ENCODE peak calls at places on chromosome 1, in four cellular contexts. F is NCI-H1105 treated with DMSO at 0.1 percent for 48 hours, H is T-helper 2 cell, Z is left colon. S is an unnamed sample.

GRCh38 chr1:94872771-94873495 is 52.8 kb downstream of the SLC44A3 start:
- DNase-seq in H (no peak), F (no peak), Z (no peak), S (no peak)

GRCh38 chr1:222073307-222073995 is 331.6 kb upstream of the DUSP10 start:
- DNase-seq in F (no peak), Z (no peak), H (no peak), S (no peak)

GRCh38 chr1:228064741-228065542 is 17.6 kb upstream of the ARF1 start:
- DNase-seq in Z (no peak), F (no peak), H (no peak), S (no peak)

GRCh38 chr1:218079379-218079778 is 205.7 kb upstream of the RRP15 start:
- DNase-seq in F (peak; percentile 85), H (no peak), Z (no peak), S (no peak)

GRCh38 chr1:27071049-27071416 is 58.4 kb upstream of the TENT5B start:
- DNase-seq in H (no peak), Z (no peak), F (no peak), S (no peak)

GRCh38 chr1:85398391-85399064 is 66.4 kb downstream of the DDAH1 start:
- DNase-seq in F (no peak), H (no peak), Z (no peak), S (no peak)

GRCh38 chr1:108896160-108897150 is 19.7 kb downstream of the GPSM2 start:
- DNase-seq in H (no peak), Z (no peak), F (no peak), S (no peak)

GRCh38 chr1:202144510-202145324 is at the start of gene ARL8A:
- DNase-seq in F (peak; percentile 64), Z (peak; percentile 73), H (peak; percentile 65), S (peak; percentile 53)

GRCh38 chr1:62285984-62286481 is 33.2 kb downstream of the KANK4 start:
- DNase-seq in Z (peak; percentile 37), H (no peak), F (no peak), S (no peak)